ENCODE peak calls at places on chromosome 19, in ten cellular contexts. A is GM12878; F is AG04450; Y is erythroblast; M is stimulated activated CD4-positive, alpha-beta T cell treated with anti-CD3 and anti-CD28 coated beads, TNF-alpha, amount 100 ng/mL, for 24 hours; U is activated CD8-positive, alpha-beta memory T cell treated with anti-CD3 and anti-CD28 coated beads for 4 hours; G is astrocyte; V is HFF-Myc; T is T-helper 1 cell; B is effector memory CD8-positive, alpha-beta T cell. L is an unnamed sample.

GRCh38 chr19:41323430-41324125 is 13.6 kb downstream of the CCDC97 start:
- DNase-seq in F (peak), V (peak), G (peak), B (no peak), A (no peak), T (no peak), U (no peak), Y (peak), M (no peak), L (peak)

GRCh38 chr19:10612515-10613119 is 12.7 kb upstream of the SLC44A2 start:
- DNase-seq in B (no peak), U (no peak), V (no peak), G (peak), F (no peak), Y (no peak), T (no peak), M (no peak), A (no peak), L (no peak)

GRCh38 chr19:1852729-1853128 is 4.4 kb upstream of the REXO1 start:
- DNase-seq in Y (no peak), U (no peak), F (no peak), V (no peak), B (no peak), A (no peak), T (no peak), G (no peak), M (no peak), L (no peak)

GRCh38 chr19:7013678-7014077 is 7.6 kb downstream of the MBD3L2B start:
- DNase-seq in V (no peak), Y (no peak), G (no peak), A (peak), U (no peak), T (no peak), M (no peak), B (no peak), F (no peak), L (peak)

GRCh38 chr19:50333737-50334617 is 4.8 kb upstream of the KCNC3 start:
- DNase-seq in U (peak), T (no peak), G (peak), A (no peak), V (no peak), M (peak), B (no peak), Y (peak), F (peak), L (no peak)

GRCh38 chr19:18800636-18801035 is 9.5 kb upstream of the COMP start:
- DNase-seq in F (no peak), M (no peak), G (no peak), B (no peak), A (no peak), Y (no peak), U (no peak), T (no peak), V (no peak), L (no peak)

GRCh38 chr19:56900573-56901097 is 60.1 kb upstream of the PEG3 start:
- DNase-seq in U (no peak), G (no peak), A (no peak), M (no peak), T (no peak), V (no peak), F (no peak), Y (no peak), B (no peak), L (no peak)

GRCh38 chr19:42496551-42497133 is 31.6 kb downstream of the CEACAM1 start:
- DNase-seq in A (no peak), V (no peak), T (no peak), B (no peak), U (no peak), Y (no peak), F (no peak), G (no peak), M (no peak), L (no peak)

GRCh38 chr19:53884256-53884655 is 2.3 kb downstream of the PRKCG start:
- DNase-seq in B (no peak), T (no peak), G (no peak), A (no peak), M (no peak), Y (no peak), V (no peak), U (no peak), F (no peak), L (no peak)

GRCh38 chr19:38898788-38899446 is 501 bp downstream of the SIRT2 start:
- DNase-seq in F (no peak), M (no peak), U (no peak), G (peak), V (no peak), T (no peak), Y (no peak), B (no peak), A (no peak), L (peak)

GRCh38 chr19:11377237-11377636 is 2.8 kb downstream of the SWSAP1 start:
- DNase-seq in F (peak), A (no peak), T (peak), M (no peak), B (no peak), V (peak), G (peak), U (no peak), Y (peak), L (peak)

GRCh38 chr19:28864577-28865042 is 348.3 kb downstream of the UQCRFS1 start:
- DNase-seq in U (no peak), B (no peak), A (no peak), F (no peak), Y (no peak), T (no peak), V (no peak), M (no peak), G (no peak), L (no peak)

GRCh38 chr19:34254552-34255432 is at the start of gene GARRE1:
- DNase-seq in Y (peak), U (no peak), G (no peak), V (no peak), B (peak), F (no peak), T (peak), M (no peak), A (no peak), L (peak)

GRCh38 chr19:2274937-2275535 is 6.9 kb downstream of the PEAK3 start:
- DNase-seq in Y (peak), M (no peak), G (peak), U (no peak), B (no peak), V (no peak), F (no peak), T (no peak), A (no peak), L (peak)

GRCh38 chr19:52094526-52094925 is 1.0 kb downstream of the ZNF841 start:
- DNase-seq in M (no peak), B (no peak), Y (no peak), U (no peak), V (no peak), A (no peak), G (no peak), F (no peak), T (no peak), L (peak)

GRCh38 chr19:6551607-6552450 is 21.0 kb downstream of the TNFSF9 start:
- DNase-seq in T (peak), A (no peak), F (no peak), M (peak), Y (no peak), B (peak), V (no peak), U (no peak), G (peak), L (no peak)

GRCh38 chr19:32661318-32661717 is 13.7 kb downstream of the ANKRD27 start:
- DNase-seq in F (no peak), U (no peak), M (no peak), Y (no peak), G (no peak), A (no peak), B (no peak), V (no peak), T (no peak), L (no peak)

GRCh38 chr19:53394522-53394973 is 401 bp upstream of the ZNF765 start:
- DNase-seq in G (peak), B (no peak), T (no peak), F (no peak), V (no peak), Y (no peak), A (peak), M (no peak), U (no peak), L (no peak)

GRCh38 chr19:1018932-1019615 is 1.8 kb downstream of the TMEM259 start:
- DNase-seq in Y (no peak), F (no peak), U (no peak), M (no peak), A (no peak), G (no peak), V (no peak), B (no peak), T (no peak), L (no peak)

GRCh38 chr19:12983561-12984142 is 11.6 kb upstream of the NFIX start:
- DNase-seq in U (peak), B (peak), G (peak), F (peak), A (no peak), T (peak), M (peak), V (no peak), Y (peak), L (peak)

L was measured in OCI-M1.